ENCODE peak calls at places on chromosome 10, in five cellular contexts. S is cardiac fibroblast; V is osteoblast; L is brain microvascular endothelial cell; B is CD8-positive, alpha-beta T cell. H is an unnamed sample.

GRCh38 chr10:110617455-110618162 is 26.5 kb upstream of the RBM20 start:
- DNase-seq in S (no peak), V (no peak), L (no peak), B (no peak), H (no peak)

GRCh38 chr10:27100800-27101347 is 580 bp upstream of the ANKRD26 start:
- DNase-seq in S (no peak), V (peak), L (no peak), B (peak), H (no peak)

GRCh38 chr10:46311501-46311951 is 24.7 kb downstream of the ANTXRL start:
- DNase-seq in S (no peak), V (peak), L (no peak), B (no peak), H (no peak)

GRCh38 chr10:78914502-78915330 is 154.1 kb upstream of the ZMIZ1 start:
- DNase-seq in S (no peak), V (no peak), L (no peak), B (no peak), H (no peak)

GRCh38 chr10:79401015-79401921 is 44.2 kb downstream of the ZCCHC24 start:
- DNase-seq in S (peak), V (peak), L (no peak), B (no peak), H (no peak)

GRCh38 chr10:10007972-10008371 is 1009.7 kb upstream of the CELF2 start:
- DNase-seq in S (no peak), V (no peak), L (no peak), B (no peak), H (no peak)

GRCh38 chr10:89147256-89147655 is 59.9 kb downstream of the CH25H start:
- DNase-seq in S (peak), V (no peak), L (peak), B (no peak), H (no peak)

GRCh38 chr10:14736600-14737081 is 38.1 kb downstream of the FAM107B start:
- DNase-seq in S (peak), V (peak), L (peak), B (no peak), H (no peak)

GRCh38 chr10:121394586-121394985 is 203.7 kb downstream of the FGFR2 start:
- DNase-seq in S (no peak), V (no peak), L (no peak), B (no peak), H (no peak)

GRCh38 chr10:17064435-17064834 is 65.2 kb downstream of the CUBN start:
- DNase-seq in S (no peak), V (no peak), L (no peak), B (no peak), H (no peak)

GRCh38 chr10:62895058-62895457 is 78.9 kb upstream of the EGR2 start:
- DNase-seq in S (peak), V (no peak), L (peak), B (no peak), H (no peak)

GRCh38 chr10:119655566-119656001 is 4.4 kb downstream of the BAG3 start:
- DNase-seq in S (peak), V (peak), L (peak), B (peak), H (no peak)

GRCh38 chr10:94545277-94546057 is at the start of gene HELLS:
- DNase-seq in S (peak), V (peak), L (peak), B (peak), H (peak)

GRCh38 chr10:33249137-33249536 is 85.3 kb downstream of the NRP1 start:
- DNase-seq in S (no peak), V (no peak), L (no peak), B (no peak), H (no peak)

GRCh38 chr10:124614003-124614659 is 130.0 kb downstream of the FAM53B start:
- DNase-seq in S (no peak), V (no peak), L (no peak), B (no peak), H (no peak)

GRCh38 chr10:59432207-59432900 is 70.0 kb upstream of the FAM13C start:
- DNase-seq in S (peak), V (no peak), L (peak), B (no peak), H (no peak)

GRCh38 chr10:42691361-42692120 is 53.2 kb upstream of the ZNF33B start:
- DNase-seq in S (no peak), V (no peak), L (no peak), B (no peak), H (no peak)

GRCh38 chr10:125721035-125721434 is 1.5 kb downstream of the EDRF1 start:
- DNase-seq in S (no peak), V (no peak), L (no peak), B (no peak), H (no peak)
- H3K4me3 ChIP-seq in S (no peak), V (peak), L (no peak), B (no peak), H (no peak)

GRCh38 chr10:99529483-99530107 is 3.1 kb upstream of the NKX2-3 start:
- DNase-seq in S (no peak), V (peak), L (no peak), B (no peak), H (no peak)

GRCh38 chr10:99530108-99531025 is 2.4 kb upstream of the NKX2-3 start:
- DNase-seq in S (no peak), V (peak), L (no peak), B (no peak), H (no peak)

GRCh38 chr10:99532194-99532593 is 548 bp upstream of the NKX2-3 start:
- DNase-seq in S (no peak), V (peak), L (no peak), B (no peak), H (no peak)

GRCh38 chr10:99531696-99532050 is 1.1 kb upstream of the NKX2-3 start:
- DNase-seq in S (no peak), V (peak), L (no peak), B (no peak), H (no peak)

GRCh38 chr10:99531026-99531695 is 1.6 kb upstream of the NKX2-3 start:
- DNase-seq in S (no peak), V (peak), L (no peak), B (no peak), H (no peak)
- H3K4me3 ChIP-seq in S (no peak), V (no peak), L (no peak), B (no peak), H (peak)

DNA sequence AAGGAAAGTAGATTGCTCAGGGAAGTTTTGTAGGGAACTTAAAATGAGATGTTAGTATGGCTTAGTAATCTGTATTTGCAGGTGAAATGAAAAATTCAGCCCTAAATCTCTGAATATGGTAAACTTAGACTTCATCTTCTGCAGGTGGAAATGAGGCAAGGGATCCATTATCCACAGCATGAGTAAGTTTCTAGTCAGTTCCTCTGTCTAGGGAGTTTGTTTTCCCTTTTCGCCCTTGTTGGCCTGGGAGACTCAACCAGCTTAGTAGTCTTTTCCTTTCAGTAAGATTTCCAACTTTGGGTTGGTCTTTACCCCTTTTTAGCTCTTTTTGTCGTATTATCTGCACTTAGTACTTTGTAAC is 65.6 kb downstream of the ZEB1 start:
- DNase-seq in S (no peak), V (no peak), L (no peak), B (no peak), H (no peak)
- H3K4me3 ChIP-seq in S (no peak), V (no peak), L (no peak), B (no peak), H (no peak)

GRCh38 chr10:80541144-80541750 is 3.5 kb downstream of the SH2D4B start:
- DNase-seq in S (no peak), V (peak), L (no peak), B (no peak), H (no peak)
- H3K4me3 ChIP-seq in S (no peak), V (no peak), L (no peak), B (no peak), H (no peak)

GRCh38 chr10:86523348-86523747 is 1.8 kb upstream of the WAPL start:
- DNase-seq in S (peak), V (peak), L (no peak), B (no peak), H (no peak)
- H3K4me3 ChIP-seq in S (no peak), V (no peak), L (no peak), B (no peak), H (no peak)

GRCh38 chr10:80537086-80537704 is 507 bp upstream of the SH2D4B start:
- DNase-seq in S (no peak), V (peak), L (no peak), B (no peak), H (no peak)
- H3K4me3 ChIP-seq in S (no peak), V (no peak), L (no peak), B (no peak), H (no peak)

GRCh38 chr10:123027861-123028260 is 19.1 kb downstream of the ACADSB start:
- DNase-seq in S (no peak), V (no peak), L (no peak), B (no peak), H (no peak)

GRCh38 chr10:123035467-123036086 is 26.8 kb downstream of the ACADSB start:
- DNase-seq in S (no peak), V (no peak), L (no peak), B (no peak), H (no peak)

GRCh38 chr10:123026266-123026665 is 17.5 kb downstream of the ACADSB start:
- DNase-seq in S (no peak), V (no peak), L (no peak), B (no peak), H (no peak)

GRCh38 chr10:123034332-123034731 is 25.5 kb downstream of the ACADSB start:
- DNase-seq in S (no peak), V (no peak), L (no peak), B (no peak), H (no peak)

GRCh38 chr10:123031124-123031523 is 22.3 kb downstream of the ACADSB start:
- DNase-seq in S (no peak), V (no peak), L (no peak), B (no peak), H (no peak)
- H3K4me3 ChIP-seq in S (no peak), V (no peak), L (no peak), B (no peak), H (no peak)

GRCh38 chr10:49364747-49365146 is 31.1 kb downstream of the DRGX start:
- DNase-seq in S (no peak), V (no peak), L (no peak), B (no peak), H (no peak)

GRCh38 chr10:49365675-49366415 is 30.0 kb downstream of the DRGX start:
- DNase-seq in S (no peak), V (peak), L (no peak), B (no peak), H (no peak)

GRCh38 chr10:49366460-49366859 is 29.4 kb downstream of the DRGX start:
- DNase-seq in S (no peak), V (no peak), L (no peak), B (no peak), H (no peak)

GRCh38 chr10:49363309-49364031 is 32.4 kb downstream of the DRGX start:
- DNase-seq in S (no peak), V (no peak), L (no peak), B (no peak), H (no peak)

GRCh38 chr10:49365275-49365674 is 30.6 kb downstream of the DRGX start:
- DNase-seq in S (no peak), V (peak), L (no peak), B (no peak), H (no peak)
- H3K4me3 ChIP-seq in S (no peak), V (no peak), L (no peak), B (no peak), H (no peak)

GRCh38 chr10:100167521-100168312 is 18.1 kb downstream of the ERLIN1 start:
- DNase-seq in S (no peak), V (peak), L (no peak), B (no peak), H (no peak)
- H3K4me3 ChIP-seq in S (no peak), V (no peak), L (no peak), B (no peak), H (no peak)

DNA sequence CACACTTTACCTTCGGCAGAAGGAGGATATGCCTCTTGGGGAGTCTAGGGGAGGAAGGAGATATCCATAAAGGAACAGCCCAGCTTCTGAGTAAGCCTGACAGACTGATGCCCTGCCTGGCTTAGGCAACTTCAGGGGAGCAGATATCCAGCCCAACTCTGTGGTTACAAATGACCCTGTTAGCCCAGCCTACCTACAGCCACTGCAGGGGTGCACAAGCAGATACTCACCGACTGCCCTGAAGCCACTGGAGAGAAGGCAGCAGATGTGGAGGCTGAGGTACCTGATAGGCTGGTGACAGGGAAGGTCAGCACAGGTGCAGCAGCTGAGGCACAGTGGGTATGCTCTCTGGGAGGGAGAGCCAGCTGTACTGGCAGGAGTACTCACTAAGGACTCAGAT is 770.2 kb downstream of the GRID1 start:
- DNase-seq in S (no peak), V (no peak), L (no peak), B (no peak), H (no peak)
- H3K4me3 ChIP-seq in S (no peak), V (no peak), L (no peak), B (no peak), H (no peak)

H was measured in iPS DF 6.9.